ENCODE peak calls at places on chromosome 19, in eight cellular contexts. One of them, this sample, is unnamed.
A peak's percentile ranks its signal among the peaks of the same experiment; 100 is the strongest.

GRCh38 chr19:19644054-19644388 is 564 bp upstream of the GMIP start:
- DNase-seq in ELR: no peak
- DNase-seq in GDM1: no peak
- DNase-seq in NCI-H82: no peak
- DNase-seq in AG10803: no peak
- DNase-seq in AG09309: no peak
- DNase-seq in activated naive CD8-positive, alpha-beta T cell treated with anti-CD3 and anti-CD28 coated beads, Interleukin-2, amount 50 U/mL, for 24 hours: no peak
- DNase-seq in omental fat pad: no peak
- DNase-seq in this sample: no peak

GRCh38 chr19:17294051-17294891 is 9.0 kb downstream of the ABHD8 start:
- DNase-seq in omental fat pad: no peak
- DNase-seq in ELR: peak; percentile 59
- DNase-seq in GDM1: peak; percentile 31
- DNase-seq in activated naive CD8-positive, alpha-beta T cell treated with anti-CD3 and anti-CD28 coated beads, Interleukin-2, amount 50 U/mL, for 24 hours: peak; percentile 76
- DNase-seq in NCI-H82: peak; percentile 70
- DNase-seq in AG10803: no peak
- DNase-seq in AG09309: no peak
- DNase-seq in this sample: peak; percentile 37

GRCh38 chr19:3359850-3360493 is 6.4 kb upstream of the NFIC start:
- DNase-seq in GDM1: no peak
- DNase-seq in activated naive CD8-positive, alpha-beta T cell treated with anti-CD3 and anti-CD28 coated beads, Interleukin-2, amount 50 U/mL, for 24 hours: peak; percentile 49
- DNase-seq in ELR: peak; percentile 53
- DNase-seq in AG09309: no peak
- DNase-seq in NCI-H82: peak; percentile 25
- DNase-seq in AG10803: no peak
- DNase-seq in omental fat pad: no peak
- DNase-seq in this sample: no peak

GRCh38 chr19:4233282-4233853 is 4.0 kb downstream of the EBI3 start:
- DNase-seq in ELR: peak; percentile 48
- DNase-seq in GDM1: peak; percentile 10
- DNase-seq in NCI-H82: peak; percentile 54
- DNase-seq in omental fat pad: peak; percentile 40
- DNase-seq in activated naive CD8-positive, alpha-beta T cell treated with anti-CD3 and anti-CD28 coated beads, Interleukin-2, amount 50 U/mL, for 24 hours: peak; percentile 88
- DNase-seq in AG09309: no peak
- DNase-seq in AG10803: no peak
- DNase-seq in this sample: peak; percentile 32

GRCh38 chr19:4705413-4706131 is 18.1 kb downstream of the DPP9 start:
- DNase-seq in ELR: no peak
- DNase-seq in omental fat pad: no peak
- DNase-seq in GDM1: no peak
- DNase-seq in AG09309: no peak
- DNase-seq in AG10803: no peak
- DNase-seq in NCI-H82: no peak
- DNase-seq in activated naive CD8-positive, alpha-beta T cell treated with anti-CD3 and anti-CD28 coated beads, Interleukin-2, amount 50 U/mL, for 24 hours: no peak
- DNase-seq in this sample: no peak

GRCh38 chr19:11480927-11481776 is at the start of gene ELAVL3:
- DNase-seq in AG10803: no peak
- DNase-seq in ELR: no peak
- DNase-seq in GDM1: no peak
- DNase-seq in AG09309: no peak
- DNase-seq in omental fat pad: no peak
- DNase-seq in activated naive CD8-positive, alpha-beta T cell treated with anti-CD3 and anti-CD28 coated beads, Interleukin-2, amount 50 U/mL, for 24 hours: no peak
- DNase-seq in NCI-H82: peak; percentile 71
- DNase-seq in this sample: no peak

GRCh38 chr19:43316591-43317319 is 36.7 kb upstream of the CD177 start:
- DNase-seq in ELR: peak; percentile 74
- DNase-seq in GDM1: no peak
- DNase-seq in AG10803: peak; percentile 40
- DNase-seq in omental fat pad: no peak
- DNase-seq in NCI-H82: peak; percentile 86
- DNase-seq in activated naive CD8-positive, alpha-beta T cell treated with anti-CD3 and anti-CD28 coated beads, Interleukin-2, amount 50 U/mL, for 24 hours: no peak
- DNase-seq in AG09309: no peak
- DNase-seq in this sample: peak; percentile 62

GRCh38 chr19:372306-372890 is 27.8 kb upstream of the MIER2 start:
- DNase-seq in AG09309: peak; percentile 17
- DNase-seq in GDM1: no peak
- DNase-seq in ELR: no peak
- DNase-seq in activated naive CD8-positive, alpha-beta T cell treated with anti-CD3 and anti-CD28 coated beads, Interleukin-2, amount 50 U/mL, for 24 hours: no peak
- DNase-seq in NCI-H82: no peak
- DNase-seq in AG10803: peak; percentile 93
- DNase-seq in omental fat pad: no peak
- DNase-seq in this sample: no peak

GRCh38 chr19:1725100-1726064 is 27.9 kb upstream of the ONECUT3 start:
- DNase-seq in GDM1: no peak
- DNase-seq in NCI-H82: peak; percentile 84
- DNase-seq in AG09309: no peak
- DNase-seq in ELR: peak; percentile 64
- DNase-seq in omental fat pad: no peak
- DNase-seq in AG10803: peak; percentile 26
- DNase-seq in activated naive CD8-positive, alpha-beta T cell treated with anti-CD3 and anti-CD28 coated beads, Interleukin-2, amount 50 U/mL, for 24 hours: peak; percentile 61
- DNase-seq in this sample: peak; percentile 37

GRCh38 chr19:1450735-1451669 is 1.1 kb downstream of the APC2 start:
- DNase-seq in ELR: no peak
- DNase-seq in GDM1: no peak
- DNase-seq in activated naive CD8-positive, alpha-beta T cell treated with anti-CD3 and anti-CD28 coated beads, Interleukin-2, amount 50 U/mL, for 24 hours: no peak
- DNase-seq in AG10803: no peak
- DNase-seq in AG09309: no peak
- DNase-seq in omental fat pad: no peak
- DNase-seq in NCI-H82: no peak
- DNase-seq in this sample: no peak

GRCh38 chr19:38993271-38993670 is 17.7 kb upstream of the FBXO17 start:
- DNase-seq in AG09309: no peak
- DNase-seq in AG10803: peak; percentile 55
- DNase-seq in ELR: peak; percentile 83
- DNase-seq in GDM1: no peak
- DNase-seq in NCI-H82: no peak
- DNase-seq in activated naive CD8-positive, alpha-beta T cell treated with anti-CD3 and anti-CD28 coated beads, Interleukin-2, amount 50 U/mL, for 24 hours: no peak
- DNase-seq in omental fat pad: no peak
- DNase-seq in this sample: no peak

GRCh38 chr19:11164278-11164677 is 8.7 kb upstream of the SPC24 start:
- DNase-seq in NCI-H82: no peak
- DNase-seq in activated naive CD8-positive, alpha-beta T cell treated with anti-CD3 and anti-CD28 coated beads, Interleukin-2, amount 50 U/mL, for 24 hours: no peak
- DNase-seq in omental fat pad: no peak
- DNase-seq in ELR: no peak
- DNase-seq in AG10803: peak; percentile 56
- DNase-seq in GDM1: no peak
- DNase-seq in AG09309: no peak
- DNase-seq in this sample: no peak

GRCh38 chr19:12513531-12514061 is 29.0 kb upstream of the ZNF709 start:
- DNase-seq in activated naive CD8-positive, alpha-beta T cell treated with anti-CD3 and anti-CD28 coated beads, Interleukin-2, amount 50 U/mL, for 24 hours: no peak
- DNase-seq in AG10803: no peak
- DNase-seq in NCI-H82: no peak
- DNase-seq in ELR: no peak
- DNase-seq in GDM1: no peak
- DNase-seq in AG09309: no peak
- DNase-seq in omental fat pad: no peak
- DNase-seq in this sample: no peak

GRCh38 chr19:10474962-10475451 is 28.1 kb downstream of the KEAP1 start:
- DNase-seq in AG10803: no peak
- DNase-seq in NCI-H82: peak; percentile 4
- DNase-seq in omental fat pad: no peak
- DNase-seq in activated naive CD8-positive, alpha-beta T cell treated with anti-CD3 and anti-CD28 coated beads, Interleukin-2, amount 50 U/mL, for 24 hours: no peak
- DNase-seq in ELR: no peak
- DNase-seq in AG09309: no peak
- DNase-seq in GDM1: no peak
- DNase-seq in this sample: no peak

GRCh38 chr19:5005096-5005495 is 36.2 kb downstream of the KDM4B start:
- DNase-seq in ELR: no peak
- DNase-seq in NCI-H82: no peak
- DNase-seq in activated naive CD8-positive, alpha-beta T cell treated with anti-CD3 and anti-CD28 coated beads, Interleukin-2, amount 50 U/mL, for 24 hours: no peak
- DNase-seq in AG10803: no peak
- DNase-seq in omental fat pad: no peak
- DNase-seq in AG09309: no peak
- DNase-seq in GDM1: no peak
- DNase-seq in this sample: no peak